ENCODE peak calls at places on chromosomes 7 and 10, in four cellular contexts. R is GM19239, W is lower leg skin, A is aorta. Q is an unnamed sample.

GRCh38 chr7:27901028-27901760 is 161.2 kb downstream of the TAX1BP1 start:
- DNase-seq in R (peak; percentile 36), W (no peak), A (no peak), Q (no peak)

GRCh38 chr10:43398939-43399871 is 9.8 kb downstream of the HNRNPF start:
- DNase-seq in R (no peak), W (no peak), A (no peak), Q (peak; percentile 8)

GRCh38 chr10:33139191-33139646 is 181.2 kb upstream of the ITGB1 start:
- DNase-seq in R (no peak), W (peak; percentile 73), A (no peak), Q (no peak)

GRCh38 chr7:88291401-88292173 is 15.1 kb downstream of the STEAP4 start:
- DNase-seq in R (no peak), W (no peak), A (no peak), Q (no peak)

GRCh38 chr7:127536426-127537152 is 48.8 kb downstream of the GCC1 start:
- DNase-seq in R (no peak), W (no peak), A (no peak), Q (no peak)

GRCh38 chr7:25881317-25881716 is 270.7 kb upstream of the NFE2L3 start:
- DNase-seq in R (no peak), W (no peak), A (no peak), Q (no peak)

GRCh38 chr10:27388761-27389399 is 115.2 kb upstream of the RAB18 start:
- DNase-seq in R (no peak), W (no peak), A (no peak), Q (no peak)

GRCh38 chr7:19023477-19023876 is 94.0 kb downstream of the TWIST1 start:
- DNase-seq in R (no peak), W (no peak), A (no peak), Q (no peak)

GRCh38 chr10:125028291-125028867 is 86.5 kb downstream of the ZRANB1 start:
- DNase-seq in R (no peak), W (no peak), A (peak; percentile 71), Q (no peak)

GRCh38 chr7:40516376-40516775 is 381.6 kb downstream of the SUGCT start:
- DNase-seq in R (no peak), W (no peak), A (no peak), Q (no peak)

GRCh38 chr7:54986716-54987115 is 32.1 kb upstream of the EGFR start:
- DNase-seq in R (no peak), W (no peak), A (no peak), Q (no peak)

GRCh38 chr7:78139335-78139734 is 340.8 kb downstream of the PHTF2 start:
- DNase-seq in R (no peak), W (no peak), A (no peak), Q (no peak)

GRCh38 chr7:21941570-21942224 is 4.0 kb downstream of the CDCA7L start:
- DNase-seq in R (no peak), W (no peak), A (no peak), Q (no peak)

GRCh38 chr7:2313450-2314208 is 612 bp downstream of the SNX8 start:
- DNase-seq in R (no peak), W (peak; percentile 90), A (peak; percentile 83), Q (no peak)

GRCh38 chr10:71475243-71475871 is 78.6 kb downstream of the CDH23 start:
- DNase-seq in R (no peak), W (no peak), A (no peak), Q (no peak)

GRCh38 chr7:157584420-157584819 is 247.6 kb downstream of the DNAJB6 start:
- DNase-seq in R (no peak), W (no peak), A (no peak), Q (peak; percentile 10)

GRCh38 chr7:33287738-33288137 is 158.4 kb downstream of the BBS9 start:
- DNase-seq in R (no peak), W (no peak), A (no peak), Q (no peak)

GRCh38 chr10:104450954-104451353 is 97.3 kb downstream of the CFAP58 start:
- DNase-seq in R (no peak), W (no peak), A (no peak), Q (no peak)

GRCh38 chr7:5625938-5626337 is 155.5 kb downstream of the RNF216 start:
- DNase-seq in R (no peak), W (no peak), A (no peak), Q (no peak)

GRCh38 chr7:3670898-3671297 is 369.8 kb downstream of the SDK1 start:
- DNase-seq in R (no peak), W (no peak), A (no peak), Q (no peak)

GRCh38 chr7:38229386-38229785 is 44.0 kb downstream of the TARP start:
- DNase-seq in R (no peak), W (no peak), A (no peak), Q (no peak)

GRCh38 chr7:143408686-143409551 is at the start of gene EPHA1:
- DNase-seq in R (peak; percentile 53), W (peak; percentile 83), A (peak; percentile 77), Q (peak; percentile 85)

GRCh38 chr7:128167316-128167691 is 73.8 kb upstream of the LEP start:
- DNase-seq in R (no peak), W (peak; percentile 63), A (no peak), Q (no peak)

GRCh38 chr10:103820101-103821062 is 35.0 kb downstream of the SH3PXD2A start:
- DNase-seq in R (no peak), W (peak; percentile 93), A (peak; percentile 90), Q (peak; percentile 73)

GRCh38 chr10:132543916-132544743 is 6.5 kb downstream of the INPP5A start:
- DNase-seq in R (no peak), W (no peak), A (peak; percentile 69), Q (no peak)

GRCh38 chr10:42877496-42878030 is 95.0 kb downstream of the BMS1 start:
- DNase-seq in R (no peak), W (no peak), A (no peak), Q (no peak)

GRCh38 chr10:119374236-119374635 is 166.9 kb downstream of the GRK5 start:
- DNase-seq in R (no peak), W (no peak), A (no peak), Q (peak; percentile 18)

GRCh38 chr7:2474813-2475677 is 1.2 kb downstream of the GRIFIN start:
- DNase-seq in R (no peak), W (no peak), A (peak; percentile 74), Q (peak; percentile 61)

GRCh38 chr7:152142976-152143665 is 117.6 kb downstream of the GALNT11 start:
- DNase-seq in R (no peak), W (no peak), A (no peak), Q (no peak)

GRCh38 chr10:44437837-44438752 is 53.2 kb upstream of the CXCL12 start:
- DNase-seq in R (no peak), W (peak; percentile 75), A (no peak), Q (no peak)

GRCh38 chr10:97718178-97718577 is 4.6 kb downstream of the MARVELD1 start:
- DNase-seq in R (no peak), W (no peak), A (no peak), Q (no peak)

GRCh38 chr10:28463676-28464395 is 69.1 kb upstream of the WAC start:
- DNase-seq in R (no peak), W (no peak), A (no peak), Q (peak; percentile 64)

GRCh38 chr7:41437257-41438196 is 265.4 kb downstream of the INHBA start:
- DNase-seq in R (no peak), W (no peak), A (no peak), Q (no peak)

GRCh38 chr7:131244259-131244852 is 83.3 kb upstream of the MKLN1 start:
- DNase-seq in R (no peak), W (peak; percentile 37), A (no peak), Q (no peak)

Q was measured in upper lobe of right lung.